ENCODE peak calls at places on chromosomes 4 and X, in five cellular contexts. D is stimulated activated CD4-positive, alpha-beta T cell treated with anti-CD3 and anti-CD28 coated beads, Interleukin-15, amount 100 ng/mL, for 1 hour; J is Right ventricle myocardium inferior; H is mesenteric fat pad; Q is amniotic stem cell. I is an unnamed sample.

GRCh38 chr4:118746251-118746919 is 61.2 kb downstream of the METTL14 start:
- DNase-seq in D (no peak), J (peak), H (no peak), Q (no peak), I (no peak)

GRCh38 chr4:40594261-40595178 is 35.1 kb downstream of the RBM47 start:
- DNase-seq in D (no peak), J (no peak), H (no peak), Q (peak), I (no peak)

GRCh38 chrX:40096395-40097091 is 1.2 kb downstream of the BCOR start:
- DNase-seq in D (no peak), J (peak), H (no peak), Q (no peak), I (no peak)

GRCh38 chr4:168803727-168804126 is 206.3 kb downstream of the CBR4 start:
- DNase-seq in D (no peak), J (no peak), H (no peak), Q (no peak), I (no peak)

GRCh38 chrX:79080131-79080530 is 64.4 kb upstream of the GPR174 start:
- DNase-seq in D (no peak), J (no peak), H (no peak), Q (no peak), I (no peak)

GRCh38 chrX:21958187-21958586 is 17.7 kb downstream of the SMS start:
- DNase-seq in D (no peak), J (no peak), H (no peak), Q (no peak), I (no peak)

GRCh38 chr4:100742045-100742444 is 224.2 kb upstream of the EMCN start:
- DNase-seq in D (no peak), J (no peak), H (no peak), Q (peak), I (no peak)

GRCh38 chrX:114097411-114097810 is 486.5 kb upstream of the HTR2C start:
- DNase-seq in D (no peak), J (no peak), H (no peak), Q (no peak), I (no peak)